ENCODE peak calls at places on chromosomes 1 and 21, in four cellular contexts. One of them, this sample, is unnamed.

GRCh38 chr1:230754831-230755230 is 7.6 kb downstream of the CAPN9 start:
- DNase-seq in kidney epithelial cell: peak
- DNase-seq in DMS53: no peak
- DNase-seq in NCI-H1436: no peak
- DNase-seq in this sample: no peak

GRCh38 chr1:84693774-84694173 is 3.5 kb upstream of the SSX2IP start:
- DNase-seq in NCI-H1436: no peak
- DNase-seq in kidney epithelial cell: no peak
- DNase-seq in DMS53: no peak
- DNase-seq in this sample: no peak

GRCh38 chr21:42543106-42543847 is 29.6 kb downstream of the SLC37A1 start:
- DNase-seq in DMS53: no peak
- DNase-seq in NCI-H1436: no peak
- DNase-seq in kidney epithelial cell: no peak
- DNase-seq in this sample: no peak

GRCh38 chr21:38756746-38757145 is 49.0 kb upstream of the ETS2 start:
- DNase-seq in kidney epithelial cell: peak
- DNase-seq in DMS53: no peak
- DNase-seq in NCI-H1436: no peak
- DNase-seq in this sample: no peak

GRCh38 chr21:31660134-31660565 is 657 bp downstream of the SOD1 start:
- DNase-seq in DMS53: peak
- DNase-seq in kidney epithelial cell: no peak
- DNase-seq in NCI-H1436: no peak
- DNase-seq in this sample: peak

GRCh38 chr1:229059671-229060079 is 211.2 kb upstream of the RAB4A start:
- DNase-seq in NCI-H1436: no peak
- DNase-seq in DMS53: no peak
- DNase-seq in kidney epithelial cell: no peak
- DNase-seq in this sample: no peak

GRCh38 chr1:17878837-17879236 is 123.7 kb downstream of the ACTL8 start:
- DNase-seq in DMS53: no peak
- DNase-seq in NCI-H1436: no peak
- DNase-seq in kidney epithelial cell: no peak
- DNase-seq in this sample: no peak

GRCh38 chr1:158019177-158019868 is 25.9 kb downstream of the KIRREL1 start:
- DNase-seq in NCI-H1436: no peak
- DNase-seq in DMS53: no peak
- DNase-seq in kidney epithelial cell: peak
- DNase-seq in this sample: peak

GRCh38 chr1:183982172-183982963 is 55.2 kb downstream of the COLGALT2 start:
- DNase-seq in kidney epithelial cell: no peak
- DNase-seq in DMS53: no peak
- DNase-seq in NCI-H1436: no peak
- DNase-seq in this sample: no peak

GRCh38 chr1:8217011-8217711 is 100.8 kb upstream of the SLC45A1 start:
- DNase-seq in NCI-H1436: no peak
- DNase-seq in DMS53: peak
- DNase-seq in kidney epithelial cell: no peak
- DNase-seq in this sample: peak

GRCh38 chr1:100147875-100148274 is 14.9 kb downstream of the TRMT13 start:
- DNase-seq in kidney epithelial cell: no peak
- DNase-seq in NCI-H1436: no peak
- DNase-seq in DMS53: peak
- DNase-seq in this sample: no peak

GRCh38 chr1:220999872-221000863 is 120.9 kb downstream of the HLX start:
- DNase-seq in DMS53: no peak
- DNase-seq in NCI-H1436: no peak
- DNase-seq in kidney epithelial cell: no peak
- DNase-seq in this sample: no peak

GRCh38 chr1:21045351-21045750 is 131.3 kb downstream of the EIF4G3 start:
- DNase-seq in NCI-H1436: no peak
- DNase-seq in kidney epithelial cell: no peak
- DNase-seq in DMS53: no peak
- DNase-seq in this sample: no peak

GRCh38 chr1:151846062-151846568 is 6.5 kb upstream of the C2CD4D start:
- DNase-seq in NCI-H1436: no peak
- DNase-seq in kidney epithelial cell: no peak
- DNase-seq in DMS53: no peak
- DNase-seq in this sample: no peak

GRCh38 chr1:109395602-109396512 is 1.9 kb downstream of the SORT1 start:
- DNase-seq in kidney epithelial cell: peak
- DNase-seq in DMS53: peak
- DNase-seq in NCI-H1436: no peak
- DNase-seq in this sample: peak

GRCh38 chr1:40884055-40884795 is 22.1 kb upstream of the CITED4 start:
- DNase-seq in NCI-H1436: no peak
- DNase-seq in DMS53: no peak
- DNase-seq in kidney epithelial cell: no peak
- DNase-seq in this sample: no peak

GRCh38 chr1:100868364-100868995 is 26.2 kb downstream of the EXTL2 start:
- DNase-seq in DMS53: peak
- DNase-seq in kidney epithelial cell: no peak
- DNase-seq in NCI-H1436: no peak
- DNase-seq in this sample: peak

GRCh38 chr1:204945565-204945977 is 74.9 kb downstream of the NFASC start:
- DNase-seq in NCI-H1436: peak
- DNase-seq in kidney epithelial cell: no peak
- DNase-seq in DMS53: no peak
- DNase-seq in this sample: no peak

GRCh38 chr1:188089461-188089860 is 1260.7 kb downstream of the PLA2G4A start:
- DNase-seq in NCI-H1436: no peak
- DNase-seq in kidney epithelial cell: no peak
- DNase-seq in DMS53: peak
- DNase-seq in this sample: no peak

GRCh38 chr1:86466109-86466844 is 2.5 kb upstream of the CLCA1 start:
- DNase-seq in NCI-H1436: no peak
- DNase-seq in kidney epithelial cell: no peak
- DNase-seq in DMS53: peak
- DNase-seq in this sample: no peak

GRCh38 chr1:30612666-30613065 is 110.7 kb downstream of the MATN1 start:
- DNase-seq in kidney epithelial cell: no peak
- DNase-seq in NCI-H1436: no peak
- DNase-seq in DMS53: no peak
- DNase-seq in this sample: no peak

GRCh38 chr1:202858789-202859414 is 30.0 kb downstream of the RABIF start:
- DNase-seq in NCI-H1436: no peak
- DNase-seq in kidney epithelial cell: no peak
- DNase-seq in DMS53: no peak
- DNase-seq in this sample: no peak

GRCh38 chr1:168419746-168420145 is 124.1 kb downstream of the XCL2 start:
- DNase-seq in kidney epithelial cell: no peak
- DNase-seq in DMS53: no peak
- DNase-seq in NCI-H1436: no peak
- DNase-seq in this sample: no peak

GRCh38 chr1:221704291-221704690 is 37.6 kb downstream of the DUSP10 start:
- DNase-seq in DMS53: no peak
- DNase-seq in NCI-H1436: no peak
- DNase-seq in kidney epithelial cell: no peak
- DNase-seq in this sample: no peak

GRCh38 chr1:183822081-183822611 is 17.2 kb downstream of the RGL1 start:
- DNase-seq in NCI-H1436: no peak
- DNase-seq in kidney epithelial cell: no peak
- DNase-seq in DMS53: no peak
- DNase-seq in this sample: no peak

GRCh38 chr1:27539901-27540861 is 50.2 kb upstream of the WASF2 start:
- DNase-seq in NCI-H1436: no peak
- DNase-seq in kidney epithelial cell: peak
- DNase-seq in DMS53: peak
- DNase-seq in this sample: peak

GRCh38 chr1:61043010-61043820 is 39.1 kb upstream of the NFIA start:
- DNase-seq in kidney epithelial cell: no peak
- DNase-seq in DMS53: peak
- DNase-seq in NCI-H1436: peak
- DNase-seq in this sample: peak

This sample was measured in HT-29.